ENCODE peak calls at places on chromosomes 6 and 20, in six cellular contexts. B, G, F, C, T and V are unnamed samples.

GRCh38 chr20:64223526-64224067 is 32.0 kb upstream of the PCMTD2 start:
- DNase-seq in T (peak), C (no peak), G (peak), F (peak), B (peak), V (no peak)

GRCh38 chr20:45406260-45407066 is 1.6 kb upstream of the DBNDD2 start:
- DNase-seq in G (peak), T (peak), C (peak), F (peak), B (no peak), V (peak)

GRCh38 chr6:169912266-169913095 is 161.1 kb downstream of the ERMARD start:
- DNase-seq in C (no peak), T (no peak), F (no peak), B (no peak), G (no peak), V (peak)

GRCh38 chr6:47034421-47034820 is 7.7 kb downstream of the ADGRF1 start:
- DNase-seq in F (no peak), T (no peak), B (no peak), C (no peak), G (peak), V (no peak)

GRCh38 chr6:155645328-155645727 is 189.7 kb upstream of the NOX3 start:
- DNase-seq in B (peak), G (no peak), F (no peak), T (no peak), C (no peak), V (peak)

GRCh38 chr20:25179439-25180089 is 15.9 kb upstream of the ENTPD6 start:
- DNase-seq in G (no peak), C (no peak), T (no peak), B (no peak), F (no peak), V (no peak)

GRCh38 chr6:142378138-142378875 is 76.5 kb downstream of the ADGRG6 start:
- DNase-seq in F (peak), B (peak), C (no peak), T (no peak), G (peak), V (peak)

GRCh38 chr20:33273117-33273851 is 9.7 kb upstream of the BPIFB1 start:
- DNase-seq in C (no peak), B (no peak), G (no peak), T (no peak), F (no peak), V (no peak)

GRCh38 chr20:59031326-59032022 is 661 bp downstream of the ATP5F1E start:
- DNase-seq in B (no peak), C (no peak), F (no peak), T (no peak), G (no peak), V (no peak)

GRCh38 chr20:62667530-62668440 is 25.5 kb downstream of the SLCO4A1 start:
- DNase-seq in G (no peak), T (no peak), C (no peak), B (no peak), F (no peak), V (no peak)

GRCh38 chr6:6712258-6712978 is 123.9 kb downstream of the LY86 start:
- DNase-seq in F (no peak), B (peak), C (no peak), T (no peak), G (no peak), V (peak)

GRCh38 chr6:7998103-7998725 is 66.0 kb downstream of the BLOC1S5 start:
- DNase-seq in F (no peak), T (no peak), G (peak), C (no peak), B (peak), V (peak)

GRCh38 chr6:160358225-160359119 is 10.3 kb downstream of the SLC22A3 start:
- DNase-seq in T (no peak), G (no peak), B (no peak), C (no peak), F (peak), V (no peak)

GRCh38 chr6:139336488-139336887 is 38.0 kb downstream of the CITED2 start:
- DNase-seq in B (peak), F (no peak), C (no peak), T (no peak), G (no peak), V (no peak)

GRCh38 chr20:31523361-31524283 is 9.4 kb downstream of the HM13 start:
- DNase-seq in C (no peak), F (no peak), B (peak), T (no peak), G (no peak), V (peak)

GRCh38 chr6:52015953-52016352 is 71.5 kb downstream of the PKHD1 start:
- DNase-seq in B (no peak), T (no peak), C (no peak), G (no peak), F (no peak), V (no peak)

GRCh38 chr6:97437087-97437486 is 154.1 kb upstream of the MMS22L start:
- DNase-seq in T (peak), F (peak), C (peak), B (peak), G (peak), V (peak)

GRCh38 chr6:16331328-16332174 is 93.2 kb downstream of the GMPR start:
- DNase-seq in C (peak), T (peak), G (peak), B (peak), F (peak), V (peak)

GRCh38 chr6:5529015-5529414 is 267.7 kb downstream of the FARS2 start:
- DNase-seq in F (no peak), T (no peak), B (no peak), C (no peak), G (no peak), V (peak)

GRCh38 chr6:161393839-161394364 is 120.0 kb upstream of the AGPAT4 start:
- DNase-seq in G (peak), F (peak), T (peak), B (peak), C (peak), V (peak)

GRCh38 chr6:161079566-161080262 is 88.1 kb downstream of the MAP3K4 start:
- DNase-seq in G (peak), B (peak), C (no peak), T (no peak), F (peak), V (peak)

GRCh38 chr20:10061641-10062040 is 26.9 kb downstream of the ANKEF1 start:
- DNase-seq in C (no peak), T (no peak), F (peak), B (no peak), G (no peak), V (no peak)

GRCh38 chr6:81894788-81895221 is 142.3 kb upstream of the TENT5A start:
- DNase-seq in T (peak), B (no peak), F (no peak), G (peak), C (no peak), V (peak)

GRCh38 chr6:142413111-142413510 is 111.3 kb downstream of the ADGRG6 start:
- DNase-seq in C (no peak), T (no peak), G (peak), B (no peak), F (no peak), V (peak)

GRCh38 chr6:98107801-98108200 is 726.6 kb upstream of the POU3F2 start:
- DNase-seq in G (no peak), C (no peak), F (no peak), T (no peak), B (no peak), V (no peak)

GRCh38 chr6:70266142-70266541 is 36.7 kb downstream of the COL9A1 start:
- DNase-seq in F (no peak), C (no peak), T (no peak), G (no peak), B (no peak), V (no peak)

GRCh38 chr6:106895703-106896040 is 78.9 kb downstream of the CD24 start:
- DNase-seq in F (no peak), B (no peak), G (no peak), C (no peak), T (no peak), V (no peak)

GRCh38 chr6:34272022-34272926 is 23.5 kb upstream of the SMIM29 start:
- DNase-seq in C (peak), T (no peak), G (no peak), B (no peak), F (peak), V (no peak)

GRCh38 chr6:16669227-16669626 is 92.0 kb downstream of the ATXN1 start:
- DNase-seq in C (no peak), T (no peak), G (peak), B (no peak), F (no peak), V (peak)

GRCh38 chr6:131368077-131368911 is 204.7 kb upstream of the ARG1 start:
- DNase-seq in B (peak), F (peak), G (peak), C (no peak), T (peak), V (peak)

GRCh38 chr20:35327074-35327976 is 35.1 kb upstream of the FAM83C start:
- DNase-seq in F (no peak), G (no peak), C (no peak), B (peak), T (no peak), V (no peak)
- H3K9ac ChIP-seq in F (no peak), G (peak), C (no peak), B (no peak), T (no peak), V (no peak)

GRCh38 chr6:56040875-56041274 is 165.5 kb upstream of the BMP5 start:
- DNase-seq in F (no peak), C (no peak), T (no peak), G (peak), B (peak), V (peak)
- H3K9ac ChIP-seq in F (no peak), C (no peak), T (no peak), G (peak), B (no peak), V (peak)

GRCh38 chr6:13428528-13429405 is 58.6 kb downstream of the GFOD1 start:
- DNase-seq in F (peak), C (no peak), B (no peak), G (no peak), T (no peak), V (no peak)
- H3K9ac ChIP-seq in F (peak), C (no peak), B (no peak), G (no peak), T (no peak), V (no peak)

DNA sequence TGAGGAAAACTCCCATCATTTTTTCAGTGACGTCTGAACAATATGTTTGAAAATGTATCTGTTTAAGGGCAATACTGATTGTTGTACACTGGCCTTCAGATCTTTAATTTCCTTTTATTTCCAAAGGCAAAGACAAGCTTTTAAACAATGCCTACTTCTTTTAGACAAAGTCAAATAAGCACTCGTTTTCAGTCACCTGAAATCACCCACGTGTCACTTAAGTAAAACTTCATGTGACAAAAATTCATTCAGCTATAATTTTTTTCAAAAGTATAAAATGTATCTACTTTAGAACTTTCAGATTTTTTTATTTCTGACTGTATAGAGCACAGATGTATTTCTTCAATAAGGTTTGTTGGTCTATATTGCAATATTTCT is 113.5 kb upstream of the BEND6 start:
- DNase-seq in C (no peak), T (no peak), G (no peak), F (no peak), B (no peak), V (no peak)
- H3K9ac ChIP-seq in C (peak), T (no peak), G (peak), F (no peak), B (peak), V (peak)